ENCODE peak calls at places on chromosomes 3 and 15, in eight cellular contexts. E is CD8-positive, alpha-beta T cell; A is SK-N-SH; P is uterus; T is BE2C; C is cardiac muscle cell; F is Peyer's patch; D is PC-3. V is an unnamed sample.

GRCh38 chr3:128187495-128187894 is 34.2 kb downstream of the EEFSEC start:
- DNase-seq in C (no peak), P (no peak), A (no peak), E (no peak), F (no peak), D (no peak), T (no peak), V (no peak)

GRCh38 chr15:58136731-58137130 is 1.4 kb upstream of the AQP9 start:
- DNase-seq in P (no peak), A (no peak), E (no peak), C (no peak), T (no peak), F (no peak), D (peak; percentile 75), V (no peak)

GRCh38 chr3:140388525-140388924 is 289.3 kb upstream of the TRIM42 start:
- DNase-seq in D (no peak), C (no peak), E (no peak), F (no peak), T (no peak), A (no peak), P (no peak), V (no peak)

GRCh38 chr3:46947981-46948791 is 28.4 kb downstream of the CCDC12 start:
- DNase-seq in C (peak; percentile 72), E (peak; percentile 76), A (peak; percentile 53), P (no peak), T (peak; percentile 17), F (no peak), D (peak; percentile 10), V (peak; percentile 66)

GRCh38 chr15:58260911-58261267 is 122.7 kb downstream of the AQP9 start:
- DNase-seq in P (no peak), C (peak; percentile 11), T (peak; percentile 29), D (peak; percentile 6), F (no peak), E (no peak), A (no peak), V (no peak)

GRCh38 chr15:78873796-78874761 is 1.4 kb downstream of the MORF4L1 start:
- DNase-seq in P (peak; percentile 31), T (no peak), D (peak; percentile 24), F (peak; percentile 41), C (no peak), A (no peak), E (peak; percentile 51), V (no peak)

GRCh38 chr15:97759363-97759762 is 201.1 kb upstream of the ARRDC4 start:
- DNase-seq in A (no peak), C (peak; percentile 66), T (no peak), D (peak; percentile 75), P (no peak), E (no peak), F (no peak), V (no peak)

GRCh38 chr15:57333487-57333886 is 42.8 kb upstream of the CGNL1 start:
- DNase-seq in D (peak; percentile 27), F (no peak), E (no peak), C (peak; percentile 72), P (no peak), T (no peak), A (no peak), V (no peak)

GRCh38 chr3:172776049-172776717 is 25.7 kb downstream of the ECT2 start:
- DNase-seq in D (no peak), E (no peak), F (no peak), C (peak; percentile 18), T (no peak), A (no peak), P (no peak), V (no peak)

GRCh38 chr15:61226313-61227250 is 2.5 kb downstream of the RORA start:
- DNase-seq in A (no peak), T (no peak), E (no peak), D (no peak), C (no peak), P (no peak), F (no peak), V (no peak)

GRCh38 chr15:86555939-86556725 is 476.5 kb downstream of the AGBL1 start:
- DNase-seq in T (no peak), C (no peak), F (no peak), A (no peak), P (no peak), E (no peak), D (peak; percentile 19), V (no peak)

GRCh38 chr3:8186213-8186612 is 315.4 kb upstream of the LMCD1 start:
- DNase-seq in A (no peak), E (no peak), D (no peak), C (no peak), F (no peak), P (no peak), T (no peak), V (no peak)

GRCh38 chr15:55496716-55497115 is 11.3 kb downstream of the DNAAF4 start:
- DNase-seq in P (no peak), D (no peak), C (no peak), F (no peak), E (no peak), A (no peak), T (no peak), V (no peak)

GRCh38 chr3:74489393-74489792 is 125.1 kb downstream of the CNTN3 start:
- DNase-seq in A (no peak), P (no peak), E (no peak), T (no peak), C (no peak), D (no peak), F (no peak), V (no peak)

GRCh38 chr3:57279685-57280084 is 12.8 kb downstream of the ASB14 start:
- DNase-seq in C (no peak), D (no peak), E (no peak), F (no peak), A (no peak), P (no peak), T (no peak), V (no peak)

GRCh38 chr3:133928903-133929607 is 33.4 kb upstream of the RAB6B start:
- DNase-seq in P (no peak), D (no peak), E (no peak), T (no peak), A (no peak), C (no peak), F (peak; percentile 13), V (no peak)

GRCh38 chr3:141379250-141379872 is 11.1 kb downstream of the ZBTB38 start:
- DNase-seq in E (no peak), A (no peak), F (peak; percentile 48), D (no peak), T (no peak), P (no peak), C (no peak), V (no peak)

GRCh38 chr15:25207369-25207768 is 231.5 kb downstream of the UBE3A start:
- DNase-seq in E (no peak), A (no peak), F (no peak), D (no peak), T (no peak), P (no peak), C (no peak), V (no peak)

GRCh38 chr3:146163584-146163983 is 2.6 kb upstream of the PLOD2 start:
- DNase-seq in D (peak; percentile 99), C (peak; percentile 95), A (no peak), F (no peak), T (no peak), P (no peak), E (no peak), V (no peak)

GRCh38 chr3:44920081-44920480 is 45.7 kb downstream of the TGM4 start:
- DNase-seq in F (no peak), P (no peak), D (no peak), C (no peak), T (no peak), A (no peak), E (no peak), V (no peak)

GRCh38 chr3:49413338-49413734 is 1.1 kb downstream of the TCTA start:
- DNase-seq in C (no peak), P (no peak), E (no peak), D (no peak), A (no peak), F (no peak), T (no peak), V (no peak)

GRCh38 chr3:54278960-54279359 is 156.6 kb downstream of the CACNA2D3 start:
- DNase-seq in D (no peak), C (peak; percentile 57), P (no peak), A (no peak), F (no peak), T (peak; percentile 11), E (no peak), V (no peak)
- TF ChIP-seq CTCF in D (no peak), C (no peak), P (no peak), A (no peak), F (no peak), T (no peak), E (no peak), V (no peak)

GRCh38 chr15:99590913-99591646 is 25.3 kb downstream of the MEF2A start:
- DNase-seq in D (no peak), A (no peak), T (no peak), C (no peak), E (no peak), P (no peak), F (no peak), V (no peak)
- H3K9me3 ChIP-seq in D (no peaks in the 10 kb centered on the region), A (peaks cover 6% of the 10 kb centered on the region), T (no peaks in the 10 kb centered on the region), C (no peaks in the 10 kb centered on the region), E (peaks cover 3% of the 10 kb centered on the region), P (peaks cover under 1% of the 10 kb centered on the region), F (no peaks in the 10 kb centered on the region), V (no peaks in the 10 kb centered on the region)

GRCh38 chr3:13414040-13414729 is 5.9 kb downstream of the NUP210 start:
- DNase-seq in D (peak; percentile 51), C (no peak), E (peak; percentile 76), F (peak; percentile 90), T (no peak), P (no peak), A (no peak), V (peak; percentile 79)
- H3K4me3 ChIP-seq in D (no peak overlapping the region), C (no peak overlapping the region), E (peak overlapping the region; percentile 29), F (no peak overlapping the region), T (no peak overlapping the region), P (no peak overlapping the region), A (no peak overlapping the region), V (no peak overlapping the region)

DNA sequence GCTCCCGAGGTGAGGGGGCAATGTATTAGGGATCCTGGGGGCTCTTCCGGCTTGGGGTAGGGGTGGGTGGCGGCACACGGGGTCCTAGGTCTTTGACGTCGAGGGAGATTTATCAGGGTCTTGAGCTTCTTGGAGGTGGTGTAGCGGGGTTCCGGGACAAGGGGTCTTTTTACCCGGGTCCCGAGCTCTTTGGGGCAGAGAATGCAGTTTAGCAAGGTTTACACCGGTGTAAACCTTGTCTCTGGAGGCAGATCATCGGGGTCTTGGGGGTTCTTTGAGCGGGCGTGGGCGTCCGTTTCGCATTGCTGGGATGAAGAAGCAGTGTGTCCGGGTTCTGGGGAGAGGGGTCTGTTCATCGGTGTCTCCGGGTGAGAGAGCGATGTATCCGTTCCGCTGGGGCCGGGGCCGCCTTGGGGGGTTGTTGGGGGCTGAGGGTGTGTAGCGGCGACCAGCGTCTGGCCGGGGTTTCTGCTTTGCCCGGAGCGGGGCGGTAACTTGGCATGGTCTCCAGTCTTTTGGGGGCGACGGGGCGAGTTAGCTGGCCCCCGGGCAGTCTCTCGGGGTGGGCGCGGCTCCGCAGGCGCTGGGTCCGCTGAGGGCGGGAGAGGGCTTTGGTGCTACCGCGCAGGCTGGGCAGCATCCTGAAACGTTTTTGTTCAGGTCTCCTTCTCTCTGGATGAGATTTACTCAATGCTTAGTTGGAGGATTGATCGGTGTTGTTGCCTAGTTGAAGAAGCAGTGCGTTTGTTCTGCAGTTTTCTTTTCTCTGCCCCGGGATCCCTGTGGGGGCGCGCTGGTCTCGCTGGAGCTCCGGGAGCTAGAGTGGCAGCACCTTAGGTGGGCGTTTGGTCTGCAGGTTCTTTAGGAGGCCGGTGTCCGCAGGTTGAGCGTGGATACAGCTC is 792 bp downstream of the GLCE start:
- DNase-seq in T (peak; percentile 57), D (peak; percentile 13), P (peak; percentile 25), C (peak; percentile 44), A (peak; percentile 66), E (peak; percentile 32), F (peak; percentile 20), V (peak; percentile 43)
- TF ChIP-seq CTCF in T (peak; percentile 43), D (peak; percentile 48), P (peak; percentile 16), C (peak; percentile 42), A (peak; percentile 59), E (no peak), F (no peak), V (no peak)

GRCh38 chr15:26572606-26573350 is 200.1 kb downstream of the GABRB3 start:
- DNase-seq in P (no peak), F (no peak), A (no peak), C (no peak), D (no peak), E (no peak), T (no peak), V (no peak)
- H3K9me3 ChIP-seq in P (no peaks in the 10 kb centered on the region), F (no peaks in the 10 kb centered on the region), A (no peaks in the 10 kb centered on the region), C (no peaks in the 10 kb centered on the region), D (no peaks in the 10 kb centered on the region), E (no peaks in the 10 kb centered on the region), T (no peaks in the 10 kb centered on the region), V (no peaks in the 10 kb centered on the region)